ENCODE peak calls at places on chromosomes 2 and 18, in nine cellular contexts. T, E, N, Z, F, H, C, I and M are unnamed samples.

GRCh38 chr18:23036611-23037259 is 98.5 kb upstream of the CABLES1 start:
- DNase-seq in T (no peak), I (no peak), H (no peak), F (no peak), Z (no peak), N (no peak), E (no peak), C (no peak), M (no peak)

GRCh38 chr2:196080526-196080925 is 11.9 kb upstream of the DNAH7 start:
- DNase-seq in T (no peak), E (no peak), N (no peak), Z (no peak), I (no peak), H (no peak), F (no peak), C (no peak), M (no peak)

GRCh38 chr18:32318581-32318980 is 128.7 kb downstream of the MEP1B start:
- DNase-seq in Z (no peak), H (no peak), E (no peak), T (no peak), F (no peak), I (no peak), C (no peak), N (no peak), M (no peak)

GRCh38 chr18:32911660-32912284 is 138.9 kb upstream of the KLHL14 start:
- DNase-seq in E (no peak), I (no peak), T (no peak), Z (no peak), C (no peak), N (no peak), H (no peak), F (no peak), M (no peak)

GRCh38 chr18:58496231-58496630 is 132.7 kb downstream of the ALPK2 start:
- DNase-seq in I (no peak), H (no peak), F (no peak), N (no peak), Z (peak; percentile 1), E (no peak), T (no peak), C (no peak), M (no peak)

GRCh38 chr18:31675404-31675803 is 9.0 kb downstream of the B4GALT6 start:
- DNase-seq in Z (no peak), C (no peak), I (no peak), H (no peak), T (no peak), E (no peak), F (no peak), N (no peak), M (no peak)

GRCh38 chr2:10493636-10494281 is 45.6 kb upstream of the ODC1 start:
- DNase-seq in H (peak; percentile 78), I (peak; percentile 57), T (peak; percentile 66), Z (peak; percentile 85), C (no peak), N (peak; percentile 83), E (peak; percentile 73), F (no peak), M (no peak)

GRCh38 chr18:44927127-44927849 is 246.6 kb downstream of the SETBP1 start:
- DNase-seq in C (no peak), I (no peak), N (no peak), Z (no peak), E (no peak), F (no peak), T (no peak), H (no peak), M (no peak)

GRCh38 chr2:24010477-24011277 is 792 bp downstream of the MFSD2B start:
- DNase-seq in C (no peak), H (no peak), Z (no peak), F (no peak), N (no peak), I (no peak), T (no peak), E (no peak), M (no peak)

GRCh38 chr18:76396792-76397191 is 98.2 kb downstream of the ZNF516 start:
- DNase-seq in H (no peak), I (no peak), T (no peak), Z (no peak), N (no peak), E (no peak), F (no peak), C (no peak), M (no peak)

GRCh38 chr2:27100036-27100435 is 13.5 kb downstream of the KHK start:
- DNase-seq in E (no peak), Z (no peak), H (no peak), C (peak; percentile 46), F (no peak), I (no peak), T (no peak), N (no peak), M (no peak)

GRCh38 chr18:23134780-23135678 is at the start of gene CABLES1:
- DNase-seq in H (peak; percentile 21), N (no peak), I (peak; percentile 72), Z (peak; percentile 89), F (peak; percentile 67), T (no peak), E (peak; percentile 68), C (peak; percentile 77), M (peak; percentile 27)

GRCh38 chr2:126359494-126359893 is 296.5 kb upstream of the GYPC start:
- DNase-seq in T (no peak), I (no peak), Z (no peak), C (no peak), E (no peak), N (no peak), H (no peak), F (no peak), M (no peak)
- TF ChIP-seq CTCF in T (peak; percentile 10), I (no peak), Z (no peak), C (peak; percentile 27), E (peak; percentile 4), N (peak; percentile 47), H (peak; percentile 51), F (no peak), M (no peak)

GRCh38 chr2:38376683-38377500 is at the start of gene ATL2:
- DNase-seq in Z (peak; percentile 98), C (peak; percentile 98), T (peak; percentile 89), E (peak; percentile 95), F (peak; percentile 97), H (peak; percentile 96), N (peak; percentile 93), I (peak; percentile 94), M (peak; percentile 89)
- TF ChIP-seq CTCF in Z (peak; percentile 33), C (peak; percentile 69), T (peak; percentile 19), E (peak; percentile 80), F (no peak), H (peak; percentile 72), N (peak; percentile 70), I (peak; percentile 14), M (peak; percentile 53)

GRCh38 chr2:65622499-65622898 is 190.1 kb upstream of the SPRED2 start:
- DNase-seq in H (no peak), E (no peak), C (no peak), Z (no peak), I (no peak), F (no peak), N (no peak), T (no peak), M (no peak)
- TF ChIP-seq CTCF in H (no peak), E (no peak), C (no peak), Z (no peak), I (no peak), F (no peak), N (no peak), T (no peak), M (no peak)

GRCh38 chr2:96359310-96359709 is 23.7 kb downstream of the NCAPH start:
- DNase-seq in I (no peak), Z (no peak), T (peak; percentile 35), E (no peak), N (no peak), H (no peak), F (no peak), C (no peak), M (peak; percentile 22)
- TF ChIP-seq CTCF in I (peak; percentile 1), Z (peak; percentile 27), T (peak; percentile 65), E (peak; percentile 24), N (no peak), H (peak; percentile 6), F (no peak), C (peak; percentile 24), M (no peak)

GRCh38 chr2:206084468-206084869 is 1.5 kb downstream of the INO80D start:
- DNase-seq in Z (peak; percentile 65), E (no peak), F (peak; percentile 62), H (peak; percentile 32), T (no peak), N (peak; percentile 39), C (peak; percentile 80), I (peak; percentile 46), M (peak; percentile 25)
- TF ChIP-seq CTCF in Z (no peak), E (no peak), F (no peak), H (no peak), T (no peak), N (no peak), C (no peak), I (no peak), M (no peak)